ENCODE peak calls at places on chromosomes 4 and X, in five cellular contexts. One of them, this sample, is unnamed.

GRCh38 chr4:185210102-185210981 is 944 bp downstream of the SNX25 start:
- DNase-seq in transverse colon: peak; percentile 51
- DNase-seq in astrocyte of the cerebellum: no peak
- DNase-seq in GM12865: peak; percentile 70
- DNase-seq in esophagus squamous epithelium: no peak
- DNase-seq in this sample: no peak

GRCh38 chr4:128308986-128309385 is 21.4 kb upstream of the PGRMC2 start:
- DNase-seq in transverse colon: no peak
- DNase-seq in astrocyte of the cerebellum: no peak
- DNase-seq in GM12865: no peak
- DNase-seq in esophagus squamous epithelium: no peak
- DNase-seq in this sample: no peak

GRCh38 chrX:31266172-31267076 is 194.6 kb upstream of the FTHL17 start:
- DNase-seq in GM12865: peak; percentile 55
- DNase-seq in astrocyte of the cerebellum: no peak
- DNase-seq in transverse colon: peak; percentile 59
- DNase-seq in esophagus squamous epithelium: no peak
- DNase-seq in this sample: no peak

GRCh38 chrX:118152721-118153120 is 36.1 kb upstream of the KLHL13 start:
- DNase-seq in GM12865: no peak
- DNase-seq in astrocyte of the cerebellum: no peak
- DNase-seq in transverse colon: no peak
- DNase-seq in esophagus squamous epithelium: no peak
- DNase-seq in this sample: no peak

GRCh38 chr4:165204462-165204830 is 2.9 kb upstream of the KLHL2 start:
- DNase-seq in transverse colon: no peak
- DNase-seq in astrocyte of the cerebellum: no peak
- DNase-seq in esophagus squamous epithelium: no peak
- DNase-seq in GM12865: no peak
- DNase-seq in this sample: no peak

GRCh38 chr4:146567396-146567795 is 45.7 kb upstream of the SLC10A7 start:
- DNase-seq in transverse colon: no peak
- DNase-seq in astrocyte of the cerebellum: no peak
- DNase-seq in GM12865: no peak
- DNase-seq in esophagus squamous epithelium: no peak
- DNase-seq in this sample: no peak

GRCh38 chr4:114273246-114273645 is 293.8 kb upstream of the ARSJ start:
- DNase-seq in esophagus squamous epithelium: no peak
- DNase-seq in astrocyte of the cerebellum: no peak
- DNase-seq in transverse colon: no peak
- DNase-seq in GM12865: no peak
- DNase-seq in this sample: no peak

GRCh38 chr4:8235224-8235623 is 34.3 kb upstream of the HTRA3 start:
- DNase-seq in esophagus squamous epithelium: no peak
- DNase-seq in astrocyte of the cerebellum: no peak
- DNase-seq in transverse colon: no peak
- DNase-seq in GM12865: no peak
- DNase-seq in this sample: no peak

GRCh38 chrX:111041018-111041462 is 55.0 kb upstream of the PAK3 start:
- DNase-seq in astrocyte of the cerebellum: peak; percentile 93
- DNase-seq in esophagus squamous epithelium: no peak
- DNase-seq in GM12865: no peak
- DNase-seq in transverse colon: no peak
- DNase-seq in this sample: peak; percentile 27

GRCh38 chrX:136816970-136817369 is 36.2 kb upstream of the ARHGEF6 start:
- DNase-seq in transverse colon: no peak
- DNase-seq in esophagus squamous epithelium: no peak
- DNase-seq in GM12865: no peak
- DNase-seq in astrocyte of the cerebellum: no peak
- DNase-seq in this sample: no peak

GRCh38 chr4:21195682-21196081 is 495.4 kb downstream of the PACRGL start:
- DNase-seq in GM12865: no peak
- DNase-seq in astrocyte of the cerebellum: no peak
- DNase-seq in transverse colon: no peak
- DNase-seq in esophagus squamous epithelium: no peak
- DNase-seq in this sample: no peak

GRCh38 chr4:6610856-6611430 is 29.5 kb upstream of the MRFAP1 start:
- DNase-seq in astrocyte of the cerebellum: no peak
- DNase-seq in transverse colon: no peak
- DNase-seq in GM12865: no peak
- DNase-seq in esophagus squamous epithelium: no peak
- DNase-seq in this sample: no peak

GRCh38 chr4:23232987-23233386 is 540.2 kb downstream of the GBA3 start:
- DNase-seq in transverse colon: no peak
- DNase-seq in esophagus squamous epithelium: no peak
- DNase-seq in astrocyte of the cerebellum: no peak
- DNase-seq in GM12865: no peak
- DNase-seq in this sample: no peak

GRCh38 chrX:1072637-1073377 is 139.6 kb downstream of the CRLF2 start:
- DNase-seq in astrocyte of the cerebellum: no peak
- DNase-seq in GM12865: no peak
- DNase-seq in transverse colon: no peak
- DNase-seq in esophagus squamous epithelium: no peak
- DNase-seq in this sample: no peak

GRCh38 chr4:94642561-94642866 is 115.2 kb upstream of the BMPR1B start:
- DNase-seq in astrocyte of the cerebellum: peak; percentile 16
- DNase-seq in esophagus squamous epithelium: no peak
- DNase-seq in transverse colon: no peak
- DNase-seq in GM12865: no peak
- DNase-seq in this sample: no peak

GRCh38 chr4:147933316-147933715 is 201.4 kb downstream of the ARHGAP10 start:
- DNase-seq in astrocyte of the cerebellum: no peak
- DNase-seq in esophagus squamous epithelium: no peak
- DNase-seq in transverse colon: peak; percentile 11
- DNase-seq in GM12865: no peak
- DNase-seq in this sample: no peak

GRCh38 chr4:10611673-10612072 is 72.9 kb downstream of the CLNK start:
- DNase-seq in transverse colon: no peak
- DNase-seq in GM12865: no peak
- DNase-seq in esophagus squamous epithelium: no peak
- DNase-seq in astrocyte of the cerebellum: peak; percentile 86
- DNase-seq in this sample: peak; percentile 79

GRCh38 chr4:81722229-81722900 is 250.7 kb upstream of the RASGEF1B start:
- DNase-seq in transverse colon: peak; percentile 14
- DNase-seq in astrocyte of the cerebellum: no peak
- DNase-seq in GM12865: no peak
- DNase-seq in esophagus squamous epithelium: no peak
- DNase-seq in this sample: no peak

GRCh38 chr4:173556398-173557131 is 26.5 kb upstream of the HAND2 start:
- DNase-seq in esophagus squamous epithelium: no peak
- DNase-seq in transverse colon: no peak
- DNase-seq in GM12865: no peak
- DNase-seq in astrocyte of the cerebellum: no peak
- DNase-seq in this sample: no peak

GRCh38 chrX:1598876-1599790 is 7.7 kb downstream of the AKAP17A start:
- DNase-seq in GM12865: no peak
- DNase-seq in astrocyte of the cerebellum: no peak
- DNase-seq in transverse colon: no peak
- DNase-seq in esophagus squamous epithelium: no peak
- DNase-seq in this sample: no peak

GRCh38 chr4:152278505-152279301 is 257.2 kb downstream of the FBXW7 start:
- DNase-seq in astrocyte of the cerebellum: no peak
- DNase-seq in transverse colon: peak; percentile 39
- DNase-seq in esophagus squamous epithelium: no peak
- DNase-seq in GM12865: peak; percentile 20
- DNase-seq in this sample: no peak

GRCh38 chr4:156764145-156764544 is 207.5 kb downstream of the PDGFC start:
- DNase-seq in transverse colon: no peak
- DNase-seq in astrocyte of the cerebellum: peak; percentile 63
- DNase-seq in esophagus squamous epithelium: no peak
- DNase-seq in GM12865: no peak
- DNase-seq in this sample: no peak

GRCh38 chr4:73259552-73260140 is 1.0 kb upstream of the ANKRD17 start:
- DNase-seq in transverse colon: no peak
- DNase-seq in esophagus squamous epithelium: no peak
- DNase-seq in GM12865: peak; percentile 48
- DNase-seq in astrocyte of the cerebellum: no peak
- DNase-seq in this sample: no peak

GRCh38 chrX:103607385-103608304 is at the start of gene TCEAL3:
- DNase-seq in esophagus squamous epithelium: peak; percentile 4
- DNase-seq in astrocyte of the cerebellum: no peak
- DNase-seq in GM12865: peak; percentile 18
- DNase-seq in transverse colon: peak; percentile 51
- DNase-seq in this sample: no peak

GRCh38 chr4:95506264-95506663 is 42.5 kb downstream of the UNC5C start:
- DNase-seq in astrocyte of the cerebellum: peak; percentile 19
- DNase-seq in esophagus squamous epithelium: no peak
- DNase-seq in transverse colon: no peak
- DNase-seq in GM12865: no peak
- DNase-seq in this sample: no peak

GRCh38 chr4:114281561-114281960 is 302.1 kb upstream of the ARSJ start:
- DNase-seq in esophagus squamous epithelium: no peak
- DNase-seq in transverse colon: no peak
- DNase-seq in GM12865: no peak
- DNase-seq in astrocyte of the cerebellum: peak; percentile 57
- DNase-seq in this sample: peak; percentile 10

GRCh38 chr4:54384563-54384962 is 155.5 kb downstream of the PDGFRA start:
- DNase-seq in GM12865: peak; percentile 62
- DNase-seq in transverse colon: peak; percentile 34
- DNase-seq in astrocyte of the cerebellum: peak; percentile 23
- DNase-seq in esophagus squamous epithelium: no peak
- DNase-seq in this sample: no peak

DNA sequence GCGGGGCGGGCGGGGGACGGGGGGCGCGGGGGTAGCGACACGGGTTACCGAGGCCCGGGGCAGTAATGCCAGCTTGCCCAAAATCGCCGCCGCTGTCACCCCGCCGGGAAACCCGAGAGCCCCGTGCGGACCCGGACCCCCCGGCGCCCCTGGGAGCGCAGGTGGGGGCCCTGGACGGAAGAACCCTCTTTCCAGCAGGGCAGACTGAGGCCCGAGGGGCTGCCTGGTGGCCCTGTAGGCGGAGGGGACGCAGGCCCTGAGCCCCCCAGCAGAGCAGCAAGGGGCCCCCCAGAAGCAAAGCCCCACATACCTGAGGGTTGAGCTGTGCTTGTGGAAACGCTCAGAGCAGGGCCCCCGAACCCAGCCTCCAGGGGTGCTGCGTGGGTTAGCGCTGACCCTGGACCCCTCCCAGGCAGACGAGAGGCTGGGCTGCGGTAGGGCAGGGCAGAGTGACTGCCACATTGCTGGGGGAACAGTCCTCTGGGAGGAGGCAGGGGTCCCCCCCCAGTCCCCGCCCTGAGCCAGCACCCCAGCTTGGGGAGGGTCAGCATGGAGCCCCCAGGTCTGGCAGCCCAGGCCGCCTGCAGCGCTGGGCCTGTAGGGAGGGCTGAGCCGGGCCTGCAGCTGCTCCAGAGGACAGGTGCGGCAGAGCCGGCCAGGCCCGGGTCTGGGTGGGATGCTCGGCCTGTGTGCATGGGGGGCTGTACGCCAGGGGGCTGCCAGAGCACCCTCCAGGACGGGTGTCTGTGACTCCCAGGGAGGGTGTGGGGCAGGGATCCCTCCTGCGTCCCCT is 646 bp downstream of the DOK7 start:
- DNase-seq in astrocyte of the cerebellum: no peak
- DNase-seq in GM12865: no peak
- DNase-seq in esophagus squamous epithelium: no peak
- DNase-seq in transverse colon: no peak
- DNase-seq in this sample: no peak
- H3K4me3 ChIP-seq in astrocyte of the cerebellum: no peak overlapping the region
- H3K4me3 ChIP-seq in GM12865: no peak overlapping the region
- H3K4me3 ChIP-seq in esophagus squamous epithelium: peak overlapping the region; percentile 66
- H3K4me3 ChIP-seq in transverse colon: peak overlapping the region; percentile 42
- H3K4me3 ChIP-seq in this sample: no peak overlapping the region

DNA sequence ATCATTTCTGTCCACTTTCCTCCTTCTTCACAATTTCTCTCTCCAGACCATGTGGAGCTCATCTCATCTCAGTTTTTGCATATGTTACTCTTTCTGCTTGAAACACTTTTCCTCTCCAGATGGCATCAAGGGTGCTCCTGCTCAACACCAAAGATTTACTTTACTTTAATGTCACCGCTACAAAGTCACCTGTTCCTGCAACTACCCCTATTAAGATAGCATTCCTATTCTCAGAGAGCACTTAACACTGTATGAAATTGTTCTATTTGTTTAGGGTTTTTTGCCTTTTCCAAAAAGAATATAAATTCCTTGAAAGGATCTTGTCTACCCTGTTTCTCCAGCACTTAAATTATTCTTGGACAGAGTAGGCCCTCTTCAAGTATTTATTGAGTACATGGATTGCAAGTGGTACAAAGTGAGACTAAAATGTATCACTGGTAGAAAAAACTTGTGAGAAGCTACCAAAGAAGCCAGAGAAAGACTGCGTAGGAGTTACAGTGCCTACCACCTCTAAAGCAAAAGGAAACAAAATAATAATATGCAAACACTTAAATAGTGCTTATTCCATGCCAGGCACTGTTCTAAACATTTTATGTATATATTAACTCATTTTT is 1.1 kb upstream of the EXOSC9 start:
- DNase-seq in GM12865: no peak
- DNase-seq in esophagus squamous epithelium: no peak
- DNase-seq in transverse colon: no peak
- DNase-seq in astrocyte of the cerebellum: no peak
- DNase-seq in this sample: no peak
- H3K4me3 ChIP-seq in GM12865: peak overlapping the region; percentile 96
- H3K4me3 ChIP-seq in esophagus squamous epithelium: no peak overlapping the region
- H3K4me3 ChIP-seq in transverse colon: no peak overlapping the region
- H3K4me3 ChIP-seq in astrocyte of the cerebellum: no peak overlapping the region
- H3K4me3 ChIP-seq in this sample: no peak overlapping the region

DNA sequence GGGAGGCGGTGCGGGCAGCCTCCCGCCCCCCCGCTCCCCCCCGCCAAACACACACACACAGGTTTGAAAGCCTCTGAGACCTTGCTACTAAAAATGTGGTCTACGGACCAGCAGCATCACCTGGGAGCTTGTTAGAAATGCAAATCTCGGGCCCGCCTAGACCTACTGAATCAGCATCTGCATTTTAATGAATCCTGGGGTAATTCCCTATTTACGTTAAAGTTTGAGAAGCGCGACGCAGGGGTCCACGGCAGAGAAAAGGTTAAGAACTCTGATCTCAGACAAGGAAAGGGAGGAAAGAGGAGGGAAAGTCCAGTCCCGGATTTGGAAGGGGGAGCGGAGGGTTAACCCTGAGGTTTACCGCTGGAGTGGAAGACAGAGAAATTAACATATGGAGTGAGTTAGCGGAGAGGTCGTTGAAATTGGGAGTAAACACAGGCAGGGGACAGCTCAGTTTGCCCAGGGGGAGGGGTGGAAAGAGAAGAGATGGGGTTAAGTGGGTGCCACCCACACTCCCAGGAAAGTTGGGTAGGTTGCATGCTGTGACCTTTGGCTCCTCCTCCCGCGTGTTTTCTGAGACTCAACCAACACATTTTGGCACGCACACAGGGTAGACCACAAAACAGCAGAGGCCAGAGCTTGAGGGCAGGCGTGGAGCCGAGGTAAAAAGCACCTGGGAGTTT is 483.6 kb downstream of the BCOR start:
- DNase-seq in GM12865: peak; percentile 75
- DNase-seq in transverse colon: peak; percentile 19
- DNase-seq in esophagus squamous epithelium: no peak
- DNase-seq in astrocyte of the cerebellum: no peak
- DNase-seq in this sample: no peak
- H3K4me3 ChIP-seq in GM12865: peak overlapping the region; percentile 47
- H3K4me3 ChIP-seq in transverse colon: peak overlapping the region; percentile 19
- H3K4me3 ChIP-seq in esophagus squamous epithelium: peak overlapping the region; percentile 57
- H3K4me3 ChIP-seq in astrocyte of the cerebellum: peak overlapping the region; percentile 6
- H3K4me3 ChIP-seq in this sample: no peak overlapping the region

GRCh38 chr4:141771889-141772830 is 135.8 kb downstream of the IL15 start:
- DNase-seq in astrocyte of the cerebellum: no peak
- DNase-seq in transverse colon: no peak
- DNase-seq in GM12865: peak; percentile 87
- DNase-seq in esophagus squamous epithelium: no peak
- DNase-seq in this sample: no peak

GRCh38 chr4:141768954-141769353 is 132.6 kb downstream of the IL15 start:
- DNase-seq in astrocyte of the cerebellum: peak; percentile 9
- DNase-seq in esophagus squamous epithelium: no peak
- DNase-seq in GM12865: no peak
- DNase-seq in transverse colon: no peak
- DNase-seq in this sample: peak; percentile 65

GRCh38 chr4:141772838-141773237 is 136.5 kb downstream of the IL15 start:
- DNase-seq in esophagus squamous epithelium: no peak
- DNase-seq in GM12865: no peak
- DNase-seq in astrocyte of the cerebellum: no peak
- DNase-seq in transverse colon: no peak
- DNase-seq in this sample: no peak
- H3K4me3 ChIP-seq in esophagus squamous epithelium: no peak overlapping the region
- H3K4me3 ChIP-seq in GM12865: no peak overlapping the region
- H3K4me3 ChIP-seq in astrocyte of the cerebellum: no peak overlapping the region
- H3K4me3 ChIP-seq in transverse colon: no peak overlapping the region
- H3K4me3 ChIP-seq in this sample: no peak overlapping the region

This sample was measured in HFF-Myc.